ENCODE peak calls at places on chromosomes 16 and 17, in ten cellular contexts. T is H9; H is hepatic stellate cell; P is activated CD8-positive, alpha-beta memory T cell treated with anti-CD3 and anti-CD28 coated beads, Interleukin-2, amount 50 U/mL, for 48 hours; X is fibroblast of lung; F is activated CD4-positive, CD25-positive, alpha-beta regulatory T cell treated with anti-CD3 and anti-CD28 coated beads, Interleukin-2, amount 50 U/mL, for 16 hours; U is stomach; M is amygdala; A is lower leg skin; O is NCI-H1105. J is an unnamed sample.
A peak's percentile ranks its signal among the peaks of the same experiment; 100 is the strongest.

GRCh38 chr17:5769936-5770335 is 185.6 kb upstream of the NLRP1 start:
- DNase-seq in M (no peak), U (no peak), F (no peak), T (peak; percentile 55), A (no peak), O (peak; percentile 90), H (no peak), P (no peak), X (peak; percentile 38), J (no peak)

GRCh38 chr17:44907696-44908470 is 7.4 kb downstream of the GFAP start:
- DNase-seq in T (no peak), F (no peak), X (no peak), O (no peak), H (no peak), A (no peak), U (no peak), M (no peak), P (no peak), J (no peak)

GRCh38 chr16:47584464-47585225 is 123.5 kb downstream of the PHKB start:
- DNase-seq in H (no peak), X (no peak), T (no peak), O (no peak), P (no peak), M (no peak), U (no peak), A (no peak), F (no peak), J (no peak)

GRCh38 chr17:48596735-48597491 is 3.3 kb upstream of the HOXB5 start:
- DNase-seq in X (no peak), F (no peak), P (no peak), A (no peak), O (no peak), H (no peak), U (no peak), T (peak; percentile 75), M (no peak), J (no peak)

GRCh38 chr16:56343661-56344517 is 81.5 kb downstream of the AMFR start:
- DNase-seq in T (no peak), M (no peak), H (no peak), P (no peak), O (no peak), F (no peak), U (no peak), X (no peak), A (no peak), J (no peak)

GRCh38 chr17:5618511-5618910 is 34.2 kb upstream of the NLRP1 start:
- DNase-seq in U (no peak), M (no peak), F (no peak), X (no peak), A (no peak), O (no peak), H (no peak), P (no peak), T (no peak), J (no peak)

GRCh38 chr16:83675136-83675535 is 132.6 kb upstream of the HSBP1 start:
- DNase-seq in A (peak; percentile 58), X (no peak), F (no peak), U (no peak), P (peak; percentile 18), O (no peak), M (no peak), H (no peak), T (no peak), J (no peak)

GRCh38 chr16:56477096-56477878 is 25.9 kb downstream of the OGFOD1 start:
- DNase-seq in A (no peak), O (no peak), H (peak; percentile 74), X (peak; percentile 94), T (no peak), F (no peak), P (no peak), M (no peak), U (no peak), J (no peak)

GRCh38 chr17:72266099-72266852 is 145.5 kb downstream of the SOX9 start:
- DNase-seq in T (no peak), X (no peak), F (no peak), U (no peak), M (no peak), A (no peak), O (peak; percentile 76), H (no peak), P (no peak), J (no peak)

GRCh38 chr16:68514511-68514910 is 24.6 kb upstream of the ZFP90 start:
- DNase-seq in X (no peak), A (no peak), F (no peak), P (no peak), M (no peak), H (no peak), U (no peak), O (no peak), T (no peak), J (no peak)

GRCh38 chr17:76428511-76428910 is 24.4 kb downstream of the UBE2O start:
- DNase-seq in X (no peak), T (no peak), A (no peak), F (no peak), O (no peak), U (no peak), H (no peak), P (no peak), M (no peak), J (no peak)

GRCh38 chr16:12590409-12590808 is 213.3 kb downstream of the CPPED1 start:
- DNase-seq in P (no peak), H (no peak), M (no peak), F (no peak), A (no peak), U (no peak), X (no peak), T (no peak), O (no peak), J (no peak)

GRCh38 chr17:78966906-78967600 is 12.7 kb downstream of the LGALS3BP start:
- DNase-seq in F (no peak), A (no peak), M (no peak), O (no peak), U (no peak), X (no peak), T (peak; percentile 24), H (no peak), P (no peak), J (no peak)

GRCh38 chr17:46738544-46738943 is 79.9 kb downstream of the WNT3 start:
- DNase-seq in O (no peak), A (no peak), H (no peak), X (peak; percentile 47), P (no peak), U (no peak), M (no peak), F (no peak), T (no peak), J (no peak)

GRCh38 chr17:63232565-63233310 is 213.4 kb downstream of the CYB561 start:
- DNase-seq in T (peak; percentile 42), O (no peak), A (no peak), U (no peak), F (no peak), H (no peak), P (no peak), M (no peak), X (no peak), J (no peak)

GRCh38 chr17:62051053-62051452 is 14.0 kb downstream of the MED13 start:
- DNase-seq in P (no peak), T (no peak), M (no peak), H (no peak), F (no peak), U (no peak), X (no peak), O (no peak), A (no peak), J (no peak)

GRCh38 chr17:74362811-74363498 is 1.3 kb upstream of the BTBD17 start:
- DNase-seq in O (no peak), X (no peak), F (no peak), P (no peak), T (no peak), M (peak; percentile 35), H (no peak), A (no peak), U (no peak), J (no peak)

GRCh38 chr16:49097964-49098363 is 183.7 kb downstream of the CBLN1 start:
- DNase-seq in F (no peak), P (no peak), T (no peak), A (peak; percentile 14), M (no peak), U (no peak), H (no peak), X (no peak), O (no peak), J (no peak)

GRCh38 chr16:73354426-73354825 is 306.5 kb upstream of the ZFHX3 start:
- DNase-seq in X (no peak), M (no peak), A (no peak), T (no peak), H (no peak), F (no peak), P (no peak), U (no peak), O (no peak), J (no peak)

GRCh38 chr17:82492647-82493516 is 26.6 kb upstream of the FOXK2 start:
- DNase-seq in U (no peak), P (no peak), F (no peak), A (no peak), X (peak; percentile 77), T (no peak), M (no peak), H (peak; percentile 73), O (no peak), J (no peak)

GRCh38 chr16:13607289-13607688 is 312.7 kb upstream of the ERCC4 start:
- DNase-seq in H (no peak), A (no peak), F (no peak), U (no peak), T (no peak), P (no peak), O (no peak), M (no peak), X (no peak), J (no peak)

GRCh38 chr17:49434821-49435581 is 20.3 kb upstream of the PHB1 start:
- DNase-seq in M (peak; percentile 6), H (peak; percentile 87), X (peak; percentile 41), A (peak; percentile 84), P (peak; percentile 74), O (no peak), F (no peak), T (peak; percentile 89), U (peak; percentile 49), J (no peak)

GRCh38 chr17:47852113-47852949 is 1.4 kb upstream of the SP6 start:
- DNase-seq in M (no peak), H (no peak), O (no peak), U (no peak), A (no peak), P (no peak), F (no peak), T (no peak), X (no peak), J (no peak)

GRCh38 chr17:78697122-78697845 is 84.8 kb downstream of the CYTH1 start:
- DNase-seq in T (no peak), H (no peak), F (no peak), M (no peak), X (peak; percentile 81), O (no peak), P (no peak), U (no peak), A (peak; percentile 83), J (no peak)

GRCh38 chr17:64022631-64023063 is 2.2 kb upstream of the ICAM2 start:
- DNase-seq in F (no peak), A (peak; percentile 63), O (no peak), T (no peak), M (no peak), X (no peak), H (no peak), P (no peak), U (no peak), J (peak; percentile 82)

GRCh38 chr16:13921328-13921727 is 1.4 kb downstream of the ERCC4 start:
- DNase-seq in M (no peak), U (no peak), X (no peak), T (no peak), F (no peak), H (no peak), P (no peak), O (no peak), A (no peak), J (no peak)

GRCh38 chr16:79815049-79815448 is 214.5 kb upstream of the MAF start:
- DNase-seq in F (no peak), H (no peak), U (no peak), M (no peak), A (no peak), P (no peak), T (no peak), X (no peak), O (no peak), J (no peak)

GRCh38 chr16:9047689-9048301 is 43.6 kb upstream of the HAPSTR1 start:
- DNase-seq in X (peak; percentile 99), U (peak; percentile 86), P (peak; percentile 68), F (peak; percentile 7), O (no peak), M (peak; percentile 63), T (peak; percentile 83), A (peak; percentile 95), H (peak; percentile 84), J (peak; percentile 96)

J was measured in esophagus muscularis mucosa.